ENCODE peak calls at places on chromosomes 6 and 20, in four cellular contexts. U is HepG2, P is WTC11, C is HEK293T. T is an unnamed sample.

GRCh38 chr20:513429-513828 is 30.2 kb downstream of the CSNK2A1 start:
- DNase-seq in U (no peak), P (no peak), C (no peak), T (no peak)

GRCh38 chr6:71012871-71013456 is 56.1 kb upstream of the B3GAT2 start:
- DNase-seq in U (peak; percentile 57), P (no peak), C (peak; percentile 61), T (peak; percentile 57)

GRCh38 chr6:155100087-155100486 is 105.0 kb downstream of the TIAM2 start:
- DNase-seq in P (no peak), U (no peak), C (no peak), T (no peak)

GRCh38 chr6:33834401-33835392 is 30.9 kb upstream of the MLN start:
- DNase-seq in C (no peak), U (no peak), P (no peak), T (peak; percentile 50)

GRCh38 chr20:46022411-46023147 is 6.4 kb upstream of the SLC12A5 start:
- DNase-seq in U (peak; percentile 52), P (peak; percentile 87), C (peak; percentile 48), T (peak; percentile 75)

GRCh38 chr6:2817778-2818443 is 23.8 kb downstream of the SERPINB1 start:
- DNase-seq in C (no peak), P (no peak), U (no peak), T (no peak)

GRCh38 chr20:19688031-19688806 is 69.8 kb upstream of the RIN2 start:
- DNase-seq in P (peak; percentile 69), U (peak; percentile 63), C (peak; percentile 46), T (peak; percentile 7)

GRCh38 chr6:144149894-144150672 is at the start of gene STX11:
- DNase-seq in C (peak; percentile 72), P (peak; percentile 64), U (no peak), T (peak; percentile 82)

GRCh38 chr20:51345601-51346101 is 196.9 kb downstream of the NFATC2 start:
- DNase-seq in C (no peak), U (no peak), P (no peak), T (no peak)

GRCh38 chr20:10982692-10983091 is 308.9 kb upstream of the JAG1 start:
- DNase-seq in P (no peak), U (peak; percentile 10), C (no peak), T (no peak)

GRCh38 chr6:158818008-158818579 is 1.1 kb downstream of the EZR start:
- DNase-seq in C (peak; percentile 91), U (peak; percentile 55), P (peak; percentile 78), T (peak; percentile 87)

GRCh38 chr6:135158397-135158796 is 22.7 kb upstream of the MYB start:
- DNase-seq in P (no peak), U (no peak), C (no peak), T (no peak)

GRCh38 chr6:136784910-136785746 is 7.1 kb downstream of the MAP3K5 start:
- DNase-seq in C (no peak), U (no peak), P (no peak), T (no peak)
- TF ChIP-seq ELF4 in C (no peak), U (no peak), P (no peak), T (peak; percentile 57)

GRCh38 chr6:27066802-27067201 is 180.7 kb upstream of the PRSS16 start:
- DNase-seq in U (peak; percentile 16), C (no peak), P (no peak), T (no peak)
- TF ChIP-seq ELF4 in U (no peak), C (no peak), P (no peak), T (no peak)

DNA sequence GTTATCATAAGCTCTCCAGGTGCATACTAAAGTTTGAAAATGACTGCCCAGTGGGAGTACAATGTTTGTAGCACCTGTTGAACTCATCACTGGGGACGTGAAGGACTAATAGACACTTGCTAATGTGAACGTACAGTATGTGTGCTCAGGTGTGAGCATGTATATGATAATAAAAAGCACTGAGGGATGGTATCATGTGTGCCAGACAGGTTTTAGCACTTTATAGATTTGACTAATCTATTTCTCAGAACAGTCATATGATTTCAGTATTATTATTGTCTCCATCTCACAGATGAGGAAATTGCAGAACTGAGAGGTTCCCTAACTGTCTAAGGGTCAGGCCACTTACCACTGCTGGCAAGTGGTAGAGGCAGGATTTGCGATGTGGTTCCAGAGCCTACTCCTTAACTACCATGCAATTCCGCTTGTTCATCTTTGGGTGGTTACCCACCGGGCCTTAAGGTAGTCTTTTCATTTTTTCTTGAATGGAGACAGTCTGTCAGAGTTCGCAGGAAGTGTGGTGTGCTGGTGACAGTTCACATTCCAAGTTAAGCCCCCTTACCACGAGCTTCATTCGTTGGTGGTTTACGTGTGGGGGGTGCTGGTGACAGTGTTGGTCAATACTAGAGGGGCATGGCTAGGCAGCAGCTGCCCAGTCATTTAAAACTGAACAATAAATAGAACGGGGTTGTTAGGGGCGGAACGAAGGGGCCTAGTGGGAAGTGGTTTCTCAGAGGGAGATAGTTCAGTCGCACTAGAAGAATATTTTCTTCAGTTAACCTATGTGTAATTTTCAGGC is 46.8 kb downstream of the RREB1 start:
- DNase-seq in U (no peak), P (no peak), C (no peak), T (no peak)
- TF ChIP-seq ELF4 in U (no peak), P (no peak), C (no peak), T (no peak)

GRCh38 chr6:53924821-53925422 is 130.1 kb downstream of the LRRC1 start:
- DNase-seq in P (no peak), C (no peak), U (no peak), T (no peak)

GRCh38 chr6:53920881-53921280 is 126.1 kb downstream of the LRRC1 start:
- DNase-seq in C (no peak), P (no peak), U (no peak), T (no peak)

GRCh38 chr6:53921639-53922038 is 126.8 kb downstream of the LRRC1 start:
- DNase-seq in P (no peak), U (no peak), C (no peak), T (no peak)

GRCh38 chr6:53924277-53924676 is 129.5 kb downstream of the LRRC1 start:
- DNase-seq in P (no peak), C (no peak), U (no peak), T (no peak)

DNA sequence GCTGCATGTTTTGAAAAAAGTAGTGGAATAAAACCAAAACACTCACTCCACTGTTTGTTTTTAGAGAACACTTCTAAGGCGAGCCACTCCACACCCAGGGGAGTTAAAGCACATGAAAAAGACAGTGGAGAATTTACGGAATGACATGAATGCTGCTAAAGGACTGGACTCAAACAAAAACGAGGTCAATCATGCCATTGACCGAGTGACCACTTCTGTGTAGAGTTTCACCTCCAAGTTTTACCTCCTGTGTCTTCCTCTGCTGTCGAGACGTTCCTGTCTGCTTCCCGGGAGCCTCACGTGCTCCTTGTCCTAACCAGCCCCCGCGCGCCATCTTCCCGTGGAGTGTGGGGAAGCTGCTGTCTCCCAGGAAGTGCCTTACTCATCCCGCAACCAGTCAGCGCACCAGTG is 127.8 kb downstream of the LRRC1 start:
- DNase-seq in P (no peak), C (no peak), U (peak; percentile 20), T (no peak)
- TF ChIP-seq ELF4 in P (no peak), C (no peak), U (no peak), T (no peak)

DNA sequence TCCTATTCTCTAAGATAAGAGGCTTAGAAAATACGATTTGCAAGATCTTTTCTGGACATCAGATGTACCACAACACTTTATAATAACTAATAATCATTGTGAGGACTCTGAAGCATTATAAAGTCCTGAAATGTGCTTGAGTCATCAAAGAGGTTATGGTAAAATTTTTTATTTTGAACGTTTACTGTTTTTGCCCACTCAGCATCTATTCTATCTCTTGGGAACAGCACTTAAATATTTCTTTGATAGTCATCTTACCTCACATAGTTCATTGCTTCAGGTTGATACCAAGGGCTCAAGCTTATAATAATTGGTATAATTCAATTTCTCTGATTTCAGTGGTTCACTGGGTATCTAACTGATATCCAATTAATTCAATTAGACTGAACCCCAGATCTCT is 700.5 kb downstream of the KHDRBS2 start:
- DNase-seq in P (no peak), C (no peak), U (no peak), T (no peak)
- TF ChIP-seq ELF4 in P (no peak), C (no peak), U (no peak), T (no peak)

DNA sequence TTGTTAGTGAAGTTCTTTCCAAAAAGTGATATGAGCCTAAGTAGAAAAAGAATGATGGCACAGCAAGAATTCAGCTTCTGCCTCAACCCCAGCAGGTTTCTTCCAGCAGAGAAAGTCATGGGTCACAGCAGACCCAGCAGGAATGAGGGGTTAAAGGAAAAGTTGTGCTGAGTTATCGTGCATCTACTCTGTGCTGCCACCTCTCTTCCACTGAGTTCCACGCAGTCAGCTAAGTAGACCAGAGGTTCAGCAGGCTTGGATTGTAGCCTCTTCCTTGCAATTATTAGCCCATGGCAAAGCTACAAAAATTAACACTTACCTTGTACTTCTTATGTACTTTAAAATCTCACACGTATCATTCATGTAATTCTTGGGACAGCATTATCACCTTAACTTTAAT is 510.8 kb downstream of the PTPRT start:
- DNase-seq in P (peak; percentile 28), U (peak; percentile 10), C (peak; percentile 10), T (peak; percentile 15)
- TF ChIP-seq ELF4 in P (no peak), U (no peak), C (no peak), T (no peak)

T was measured in K562.